ENCODE peak calls at places on chromosomes 16 and 17, in five cellular contexts. J is A549, T is GM12878, U is HCT116, O is K562. C is an unnamed sample.

GRCh38 chr17:16934836-16935235 is 37.1 kb downstream of the TNFRSF13B start:
- DNase-seq in J (no peak), T (no peak), U (no peak), O (no peak), C (no peak)

GRCh38 chr17:335691-336090 is 16.9 kb downstream of the RPH3AL start:
- DNase-seq in J (no peak), T (no peak), U (no peak), O (no peak), C (no peak)

GRCh38 chr16:49580751-49581303 is 207.2 kb downstream of the C16orf78 start:
- DNase-seq in J (no peak), T (no peak), U (no peak), O (no peak), C (no peak)

GRCh38 chr16:17827313-17827712 is 356.6 kb upstream of the XYLT1 start:
- DNase-seq in J (no peak), T (no peak), U (no peak), O (no peak), C (no peak)

GRCh38 chr16:79437764-79438728 is 162.5 kb downstream of the MAF start:
- DNase-seq in J (no peak), T (no peak), U (no peak), O (no peak), C (no peak)

GRCh38 chr17:78993981-78994671 is 14.4 kb upstream of the LGALS3BP start:
- DNase-seq in J (no peak), T (no peak), U (no peak), O (no peak), C (no peak)

GRCh38 chr16:2250652-2251280 is 621 bp downstream of the ECI1 start:
- DNase-seq in J (peak), T (no peak), U (no peak), O (no peak), C (peak)

GRCh38 chr17:57086069-57086930 is 1.3 kb downstream of the AKAP1 start:
- DNase-seq in J (peak), T (no peak), U (no peak), O (peak), C (peak)

GRCh38 chr17:66783656-66784381 is 51.1 kb upstream of the CACNG5 start:
- DNase-seq in J (no peak), T (no peak), U (no peak), O (no peak), C (no peak)

GRCh38 chr17:42997390-42997983 is 732 bp upstream of the RPL27 start:
- DNase-seq in J (no peak), T (no peak), U (no peak), O (no peak), C (no peak)

GRCh38 chr17:74907012-74907411 is 13.6 kb upstream of the FADS6 start:
- DNase-seq in J (no peak), T (no peak), U (no peak), O (no peak), C (no peak)

GRCh38 chr17:3962217-3963069 is 1.8 kb downstream of the ATP2A3 start:
- DNase-seq in J (no peak), T (no peak), U (no peak), O (no peak), C (no peak)

GRCh38 chr17:488993-489757 is 136.6 kb upstream of the RPH3AL start:
- DNase-seq in J (peak), T (no peak), U (peak), O (no peak), C (peak)

GRCh38 chr17:82613283-82614094 is 34.8 kb downstream of the WDR45B start:
- DNase-seq in J (no peak), T (no peak), U (no peak), O (no peak), C (no peak)

GRCh38 chr17:14301279-14301760 is 439 bp downstream of the HS3ST3B1 start:
- DNase-seq in J (no peak), T (no peak), U (no peak), O (peak), C (no peak)

GRCh38 chr16:7421578-7421977 is 88.9 kb downstream of the RBFOX1 start:
- DNase-seq in J (no peak), T (no peak), U (no peak), O (no peak), C (no peak)

GRCh38 chr16:70018254-70018653 is 67.1 kb downstream of the CLEC18A start:
- DNase-seq in J (peak), T (peak), U (peak), O (peak), C (peak)

GRCh38 chr16:68722119-68723024 is 14.7 kb upstream of the CDH1 start:
- DNase-seq in J (no peak), T (no peak), U (no peak), O (no peak), C (no peak)
- TF ChIP-seq MAX in J (no peak), T (no peak), U (no peak), O (no peak), C (no peak)

GRCh38 chr17:30378191-30378796 is 433 bp upstream of the CPD start:
- DNase-seq in J (no peak), T (no peak), U (no peak), O (peak), C (no peak)

GRCh38 chr17:30375661-30376060 is 3.1 kb upstream of the CPD start:
- DNase-seq in J (no peak), T (no peak), U (no peak), O (no peak), C (no peak)

GRCh38 chr17:30378797-30379302 is at the start of gene CPD:
- DNase-seq in J (peak), T (peak), U (peak), O (peak), C (peak)

GRCh38 chr17:30376621-30377452 is 1.9 kb upstream of the CPD start:
- DNase-seq in J (peak), T (peak), U (no peak), O (no peak), C (no peak)

DNA sequence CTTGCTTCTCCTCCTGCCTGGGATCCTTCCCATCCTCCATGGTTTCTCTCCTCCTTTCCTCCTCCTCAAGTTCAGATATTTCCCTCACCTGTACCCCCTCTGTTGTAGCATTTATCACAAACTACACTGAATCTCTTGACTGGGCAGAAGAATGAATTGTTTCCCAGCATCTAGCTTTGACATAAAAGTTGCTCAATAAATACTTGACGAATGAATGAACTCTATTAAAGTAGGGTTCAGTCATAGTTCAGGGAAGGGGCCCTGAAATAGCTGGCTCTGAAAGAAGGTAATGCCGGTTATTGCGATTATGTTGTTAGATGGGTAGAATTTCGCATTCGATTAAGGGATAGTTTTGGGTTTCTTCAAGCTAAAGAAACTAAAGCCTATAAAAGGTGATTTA is 1.2 kb upstream of the CPD start:
- DNase-seq in J (no peak), T (no peak), U (no peak), O (no peak), C (no peak)
- H3K4me2 ChIP-seq in J (peak), T (no peak), U (no peak), O (no peak), C (no peak)

DNA sequence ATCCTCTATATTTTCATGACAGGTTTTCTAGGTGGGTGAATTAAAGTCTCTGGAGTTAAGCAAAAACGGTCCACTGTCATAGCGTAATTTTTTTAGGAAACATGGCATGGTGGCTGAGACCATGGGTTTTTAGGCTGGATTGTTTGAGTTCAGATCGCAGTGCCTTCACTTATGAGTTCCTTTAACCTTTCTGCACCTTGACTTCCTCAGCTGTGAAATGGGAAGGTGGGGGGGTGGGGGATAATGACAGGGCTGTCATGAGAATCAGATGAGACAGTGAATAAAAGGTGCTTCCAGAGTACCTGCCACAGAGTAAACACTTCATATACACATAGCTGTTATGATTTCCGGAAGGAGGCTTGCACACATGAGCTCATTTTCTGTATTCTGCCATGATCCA is 11.8 kb downstream of the PRCD start:
- DNase-seq in J (no peak), T (no peak), U (no peak), O (no peak), C (no peak)
- TF ChIP-seq MAX in J (no peak), T (no peak), U (no peak), O (no peak), C (no peak)

GRCh38 chr17:5254903-5255521 is 20.4 kb upstream of the SCIMP start:
- DNase-seq in J (no peak), T (no peak), U (no peak), O (no peak), C (no peak)
- H3K4me2 ChIP-seq in J (no peak), T (peak), U (no peak), O (no peak), C (no peak)

C was measured in endothelial cell of umbilical vein.